ENCODE peak calls at places on chromosome 3, in seven cellular contexts. One of them, this sample, is unnamed.

GRCh38 chr3:49901351-49902339 is 2.0 kb downstream of the MST1R start:
- DNase-seq in colonic mucosa: peak; percentile 29
- DNase-seq in mammary epithelial cell: peak; percentile 54
- DNase-seq in RWPE1: no peak
- DNase-seq in stomach: no peak
- DNase-seq in H9: no peak
- DNase-seq in MCF 10A: peak; percentile 39
- DNase-seq in this sample: peak; percentile 75

GRCh38 chr3:172836390-172836997 is 86.0 kb downstream of the ECT2 start:
- DNase-seq in colonic mucosa: peak; percentile 45
- DNase-seq in mammary epithelial cell: peak; percentile 27
- DNase-seq in RWPE1: peak; percentile 20
- DNase-seq in stomach: no peak
- DNase-seq in H9: no peak
- DNase-seq in MCF 10A: peak; percentile 76
- DNase-seq in this sample: peak; percentile 9

GRCh38 chr3:43759297-43759782 is 68.6 kb downstream of the ABHD5 start:
- DNase-seq in colonic mucosa: no peak
- DNase-seq in mammary epithelial cell: peak; percentile 67
- DNase-seq in RWPE1: no peak
- DNase-seq in stomach: no peak
- DNase-seq in H9: no peak
- DNase-seq in MCF 10A: peak; percentile 54
- DNase-seq in this sample: no peak

GRCh38 chr3:170869645-170870593 is at the start of gene RPL22L1:
- DNase-seq in colonic mucosa: peak; percentile 95
- DNase-seq in mammary epithelial cell: peak; percentile 94
- DNase-seq in RWPE1: peak; percentile 88
- DNase-seq in stomach: peak; percentile 95
- DNase-seq in H9: peak; percentile 94
- DNase-seq in MCF 10A: peak; percentile 96
- DNase-seq in this sample: peak; percentile 88

GRCh38 chr3:5071061-5071460 is 51.0 kb upstream of the ARL8B start:
- DNase-seq in colonic mucosa: no peak
- DNase-seq in mammary epithelial cell: peak; percentile 54
- DNase-seq in RWPE1: peak; percentile 26
- DNase-seq in stomach: no peak
- DNase-seq in H9: no peak
- DNase-seq in MCF 10A: peak; percentile 78
- DNase-seq in this sample: no peak

GRCh38 chr3:159817571-159817970 is 171.1 kb upstream of the IL12A start:
- DNase-seq in colonic mucosa: no peak
- DNase-seq in mammary epithelial cell: no peak
- DNase-seq in RWPE1: no peak
- DNase-seq in stomach: no peak
- DNase-seq in H9: no peak
- DNase-seq in MCF 10A: no peak
- DNase-seq in this sample: no peak

GRCh38 chr3:36457667-36458066 is 77.4 kb downstream of the STAC start:
- DNase-seq in colonic mucosa: no peak
- DNase-seq in mammary epithelial cell: no peak
- DNase-seq in RWPE1: no peak
- DNase-seq in stomach: no peak
- DNase-seq in H9: no peak
- DNase-seq in MCF 10A: no peak
- DNase-seq in this sample: no peak

GRCh38 chr3:39350714-39351113 is 21.2 kb downstream of the CCR8 start:
- DNase-seq in colonic mucosa: peak; percentile 66
- DNase-seq in mammary epithelial cell: no peak
- DNase-seq in RWPE1: no peak
- DNase-seq in stomach: no peak
- DNase-seq in H9: no peak
- DNase-seq in MCF 10A: no peak
- DNase-seq in this sample: no peak

GRCh38 chr3:194203482-194204035 is 67.6 kb downstream of the HES1 start:
- DNase-seq in colonic mucosa: no peak
- DNase-seq in mammary epithelial cell: no peak
- DNase-seq in RWPE1: no peak
- DNase-seq in stomach: no peak
- DNase-seq in H9: peak; percentile 36
- DNase-seq in MCF 10A: no peak
- DNase-seq in this sample: peak; percentile 63

GRCh38 chr3:27686642-27687041 is 35.5 kb downstream of the EOMES start:
- DNase-seq in colonic mucosa: no peak
- DNase-seq in mammary epithelial cell: peak; percentile 88
- DNase-seq in RWPE1: no peak
- DNase-seq in stomach: no peak
- DNase-seq in H9: no peak
- DNase-seq in MCF 10A: peak; percentile 38
- DNase-seq in this sample: no peak

GRCh38 chr3:45562027-45562426 is 32.5 kb upstream of the LIMD1 start:
- DNase-seq in colonic mucosa: no peak
- DNase-seq in mammary epithelial cell: no peak
- DNase-seq in RWPE1: no peak
- DNase-seq in stomach: no peak
- DNase-seq in H9: no peak
- DNase-seq in MCF 10A: no peak
- DNase-seq in this sample: no peak

GRCh38 chr3:23979569-23979968 is 34.5 kb downstream of the NR1D2 start:
- DNase-seq in colonic mucosa: no peak
- DNase-seq in mammary epithelial cell: no peak
- DNase-seq in RWPE1: no peak
- DNase-seq in stomach: no peak
- DNase-seq in H9: no peak
- DNase-seq in MCF 10A: no peak
- DNase-seq in this sample: no peak

GRCh38 chr3:123749716-123750115 is 134.4 kb downstream of the MYLK start:
- DNase-seq in colonic mucosa: peak; percentile 4
- DNase-seq in mammary epithelial cell: peak; percentile 68
- DNase-seq in RWPE1: no peak
- DNase-seq in stomach: no peak
- DNase-seq in H9: no peak
- DNase-seq in MCF 10A: peak; percentile 86
- DNase-seq in this sample: no peak

GRCh38 chr3:47594792-47595191 is 16.1 kb upstream of the CSPG5 start:
- DNase-seq in colonic mucosa: no peak
- DNase-seq in mammary epithelial cell: peak; percentile 80
- DNase-seq in RWPE1: no peak
- DNase-seq in stomach: no peak
- DNase-seq in H9: no peak
- DNase-seq in MCF 10A: peak; percentile 58
- DNase-seq in this sample: no peak

GRCh38 chr3:69930564-69930963 is 69.0 kb upstream of the SAMMSON start:
- DNase-seq in colonic mucosa: no peak
- DNase-seq in mammary epithelial cell: no peak
- DNase-seq in RWPE1: no peak
- DNase-seq in stomach: no peak
- DNase-seq in H9: no peak
- DNase-seq in MCF 10A: no peak
- DNase-seq in this sample: no peak

GRCh38 chr3:146250449-146251382 is at the start of gene PLSCR4:
- DNase-seq in colonic mucosa: peak; percentile 90
- DNase-seq in mammary epithelial cell: peak; percentile 43
- DNase-seq in RWPE1: peak; percentile 36
- DNase-seq in stomach: peak; percentile 60
- DNase-seq in H9: peak; percentile 47
- DNase-seq in MCF 10A: peak; percentile 76
- DNase-seq in this sample: peak; percentile 45

GRCh38 chr3:65953301-65953812 is 85.4 kb downstream of the MAGI1 start:
- DNase-seq in colonic mucosa: peak; percentile 88
- DNase-seq in mammary epithelial cell: peak; percentile 24
- DNase-seq in RWPE1: no peak
- DNase-seq in stomach: peak; percentile 93
- DNase-seq in H9: peak; percentile 89
- DNase-seq in MCF 10A: no peak
- DNase-seq in this sample: no peak

GRCh38 chr3:69309810-69310209 is 76.1 kb downstream of the FRMD4B start:
- DNase-seq in colonic mucosa: peak; percentile 24
- DNase-seq in mammary epithelial cell: peak; percentile 45
- DNase-seq in RWPE1: no peak
- DNase-seq in stomach: no peak
- DNase-seq in H9: no peak
- DNase-seq in MCF 10A: peak; percentile 36
- DNase-seq in this sample: no peak

GRCh38 chr3:31941230-31941632 is 39.8 kb downstream of the OSBPL10 start:
- DNase-seq in colonic mucosa: no peak
- DNase-seq in mammary epithelial cell: no peak
- DNase-seq in RWPE1: peak; percentile 19
- DNase-seq in stomach: no peak
- DNase-seq in H9: no peak
- DNase-seq in MCF 10A: peak; percentile 49
- DNase-seq in this sample: no peak
- TF ChIP-seq CTCF in colonic mucosa: no peak
- TF ChIP-seq CTCF in mammary epithelial cell: no peak
- TF ChIP-seq CTCF in RWPE1: no peak
- TF ChIP-seq CTCF in stomach: no peak
- TF ChIP-seq CTCF in H9: no peak
- TF ChIP-seq CTCF in MCF 10A: no peak
- TF ChIP-seq CTCF in this sample: no peak

GRCh38 chr3:185115371-185115770 is 37.5 kb downstream of the C3orf70 start:
- DNase-seq in colonic mucosa: no peak
- DNase-seq in mammary epithelial cell: no peak
- DNase-seq in RWPE1: no peak
- DNase-seq in stomach: no peak
- DNase-seq in H9: no peak
- DNase-seq in MCF 10A: no peak
- DNase-seq in this sample: no peak

GRCh38 chr3:185112186-185112585 is 40.7 kb downstream of the C3orf70 start:
- DNase-seq in colonic mucosa: no peak
- DNase-seq in mammary epithelial cell: no peak
- DNase-seq in RWPE1: no peak
- DNase-seq in stomach: no peak
- DNase-seq in H9: no peak
- DNase-seq in MCF 10A: no peak
- DNase-seq in this sample: no peak
- TF ChIP-seq CTCF in colonic mucosa: no peak
- TF ChIP-seq CTCF in mammary epithelial cell: no peak
- TF ChIP-seq CTCF in RWPE1: no peak
- TF ChIP-seq CTCF in stomach: no peak
- TF ChIP-seq CTCF in H9: no peak
- TF ChIP-seq CTCF in MCF 10A: no peak
- TF ChIP-seq CTCF in this sample: no peak

GRCh38 chr3:13357074-13357473 is 63.0 kb downstream of the NUP210 start:
- DNase-seq in colonic mucosa: no peak
- DNase-seq in mammary epithelial cell: no peak
- DNase-seq in RWPE1: no peak
- DNase-seq in stomach: no peak
- DNase-seq in H9: no peak
- DNase-seq in MCF 10A: no peak
- DNase-seq in this sample: no peak

GRCh38 chr3:13349823-13350222 is 70.3 kb downstream of the NUP210 start:
- DNase-seq in colonic mucosa: no peak
- DNase-seq in mammary epithelial cell: no peak
- DNase-seq in RWPE1: no peak
- DNase-seq in stomach: no peak
- DNase-seq in H9: no peak
- DNase-seq in MCF 10A: no peak
- DNase-seq in this sample: no peak

GRCh38 chr3:13358051-13358450 is 62.1 kb downstream of the NUP210 start:
- DNase-seq in colonic mucosa: no peak
- DNase-seq in mammary epithelial cell: no peak
- DNase-seq in RWPE1: no peak
- DNase-seq in stomach: no peak
- DNase-seq in H9: no peak
- DNase-seq in MCF 10A: no peak
- DNase-seq in this sample: no peak

GRCh38 chr3:13352621-13353131 is 67.4 kb downstream of the NUP210 start:
- DNase-seq in colonic mucosa: no peak
- DNase-seq in mammary epithelial cell: peak; percentile 8
- DNase-seq in RWPE1: no peak
- DNase-seq in stomach: no peak
- DNase-seq in H9: no peak
- DNase-seq in MCF 10A: peak; percentile 3
- DNase-seq in this sample: no peak

GRCh38 chr3:13353936-13354542 is 66.1 kb downstream of the NUP210 start:
- DNase-seq in colonic mucosa: no peak
- DNase-seq in mammary epithelial cell: no peak
- DNase-seq in RWPE1: no peak
- DNase-seq in stomach: no peak
- DNase-seq in H9: no peak
- DNase-seq in MCF 10A: peak; percentile 11
- DNase-seq in this sample: no peak
- TF ChIP-seq CTCF in colonic mucosa: no peak
- TF ChIP-seq CTCF in mammary epithelial cell: peak; percentile 28
- TF ChIP-seq CTCF in RWPE1: no peak
- TF ChIP-seq CTCF in stomach: no peak
- TF ChIP-seq CTCF in H9: peak; percentile 51
- TF ChIP-seq CTCF in MCF 10A: no peak
- TF ChIP-seq CTCF in this sample: no peak

DNA sequence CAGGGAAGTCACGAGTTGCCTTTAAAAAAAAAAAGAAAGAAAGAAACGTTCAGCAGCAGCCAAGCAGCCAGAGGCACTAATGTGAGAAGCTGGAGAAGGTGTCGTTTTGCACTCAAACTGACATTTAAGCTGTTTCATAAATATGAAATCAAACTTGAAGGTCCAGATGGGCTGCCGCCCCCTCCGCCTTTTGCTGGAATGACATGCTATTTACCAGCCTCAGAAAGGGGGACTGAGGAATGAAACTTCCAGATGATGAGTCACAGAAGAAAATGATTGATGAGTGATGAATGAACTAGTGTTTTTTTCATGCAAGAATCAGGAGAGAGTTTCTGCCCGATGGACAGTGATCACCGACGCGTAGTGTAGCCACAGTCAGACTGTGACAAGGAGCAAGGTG is 396.8 kb downstream of the IGSF11 start:
- DNase-seq in colonic mucosa: no peak
- DNase-seq in mammary epithelial cell: peak; percentile 27
- DNase-seq in RWPE1: peak; percentile 17
- DNase-seq in stomach: no peak
- DNase-seq in H9: no peak
- DNase-seq in MCF 10A: no peak
- DNase-seq in this sample: no peak
- TF ChIP-seq CTCF in colonic mucosa: no peak
- TF ChIP-seq CTCF in mammary epithelial cell: no peak
- TF ChIP-seq CTCF in RWPE1: no peak
- TF ChIP-seq CTCF in stomach: no peak
- TF ChIP-seq CTCF in H9: no peak
- TF ChIP-seq CTCF in MCF 10A: no peak
- TF ChIP-seq CTCF in this sample: no peak

This sample was measured in GM13977.